ENCODE peak calls at places on chromosomes 2 and 18, in four cellular contexts. O is lower lobe of right lung, C is astrocyte of the spinal cord, P is fibroblast of pulmonary artery. U is an unnamed sample.

GRCh38 chr2:224584768-224585204 is 377 bp downstream of the CUL3 start:
- DNase-seq in O (peak), C (peak), P (peak), U (peak)

GRCh38 chr2:88658318-88658717 is 31.1 kb upstream of the EIF2AK3 start:
- DNase-seq in O (no peak), C (no peak), P (peak), U (peak)

GRCh38 chr18:574456-575228 is 5.5 kb upstream of the CETN1 start:
- DNase-seq in O (no peak), C (no peak), P (no peak), U (no peak)

GRCh38 chr2:215654177-215654850 is 218.4 kb upstream of the FN1 start:
- DNase-seq in O (no peak), C (peak), P (peak), U (peak)

GRCh38 chr18:8373486-8373885 is 235.8 kb upstream of the RAB12 start:
- DNase-seq in O (no peak), C (no peak), P (no peak), U (no peak)

GRCh38 chr2:25677877-25678276 is 4.5 kb upstream of the DTNB start:
- DNase-seq in O (no peak), C (no peak), P (no peak), U (no peak)

GRCh38 chr2:36006444-36006843 is 349.1 kb upstream of the CRIM1 start:
- DNase-seq in O (no peak), C (no peak), P (no peak), U (no peak)

GRCh38 chr2:19540739-19541503 is 182.5 kb upstream of the OSR1 start:
- DNase-seq in O (no peak), C (peak), P (peak), U (peak)

GRCh38 chr18:44715245-44715644 is 34.6 kb downstream of the SETBP1 start:
- DNase-seq in O (no peak), C (peak), P (peak), U (peak)

GRCh38 chr18:69958422-69958821 is 10.7 kb upstream of the CD226 start:
- DNase-seq in O (no peak), C (no peak), P (no peak), U (no peak)

GRCh38 chr2:144950874-144951560 is 431.1 kb upstream of the ZEB2 start:
- DNase-seq in O (no peak), C (peak), P (peak), U (peak)

GRCh38 chr18:27771571-27771970 is 405.4 kb downstream of the CDH2 start:
- DNase-seq in O (no peak), C (no peak), P (no peak), U (no peak)

GRCh38 chr2:85777441-85777861 is 23.7 kb downstream of the ATOH8 start:
- DNase-seq in O (no peak), C (no peak), P (peak), U (no peak)

GRCh38 chr18:79068299-79068945 is 772 bp upstream of the ATP9B start:
- DNase-seq in O (no peak), C (peak), P (peak), U (peak)
- H3K4me3 ChIP-seq in O (peak), C (peak), P (peak), U (peak)

DNA sequence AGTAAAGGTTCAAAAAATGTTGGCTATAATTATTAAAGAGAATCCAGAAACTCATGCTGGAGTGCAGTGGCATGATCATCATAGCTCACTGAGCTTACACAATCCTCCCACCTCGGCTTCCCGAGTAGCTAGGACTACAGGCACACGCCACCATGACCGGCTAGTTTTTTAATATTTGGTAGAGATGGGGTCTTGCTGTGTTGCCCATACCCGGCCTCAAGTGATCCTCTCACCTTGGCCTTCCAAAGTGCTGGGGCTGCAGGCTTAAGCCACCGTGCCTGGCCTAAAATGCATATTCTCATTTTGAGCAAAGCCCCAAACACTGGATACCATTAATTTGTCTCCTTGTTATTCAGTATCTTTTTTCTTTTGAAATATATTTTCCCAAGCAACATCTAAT is 32.4 kb downstream of the MEMO1 start:
- DNase-seq in O (no peak), C (no peak), P (no peak), U (no peak)
- TF ChIP-seq CTCF in O (no peak), C (no peak), P (no peak), U (no peak)

DNA sequence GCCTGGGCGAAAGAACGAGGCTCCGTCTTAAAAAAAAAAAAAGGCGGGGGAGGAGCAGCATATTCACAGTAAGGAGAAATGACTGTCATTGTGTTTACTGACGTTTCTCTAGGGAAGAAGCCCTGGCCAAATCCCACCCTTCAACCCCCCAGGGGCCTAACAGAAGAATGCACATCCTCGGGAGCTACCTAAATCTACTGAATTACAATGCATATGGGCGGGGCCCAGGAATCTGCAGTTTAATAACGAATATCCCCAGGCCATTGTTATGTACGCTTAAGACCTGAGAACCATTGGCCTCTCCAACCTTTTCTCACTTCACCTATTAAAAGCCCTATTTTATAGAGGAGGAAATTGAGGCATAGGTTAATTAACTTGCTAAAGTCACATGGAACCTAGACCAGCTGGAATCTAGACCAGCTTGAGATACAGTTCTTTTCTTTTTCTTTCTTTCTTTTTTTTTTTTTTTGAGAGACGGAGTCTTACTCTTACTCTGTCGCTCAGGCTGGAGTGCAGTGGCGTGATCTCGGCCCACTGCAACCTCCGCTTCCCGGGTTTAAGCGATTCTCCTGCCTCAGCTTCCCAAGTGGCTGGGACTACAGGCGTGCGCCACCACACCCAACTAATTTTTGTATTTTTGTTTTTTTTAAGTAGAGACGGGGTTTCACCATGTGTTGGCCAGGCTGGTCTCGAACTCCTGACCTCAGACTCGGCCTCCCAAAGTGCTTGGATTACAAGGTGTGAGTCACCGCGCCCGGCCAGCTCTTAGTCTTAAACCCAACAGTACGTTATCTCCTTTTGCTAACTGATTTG is 708 bp upstream of the RIF1 start:
- DNase-seq in O (no peak), C (no peak), P (no peak), U (no peak)
- H3K4me3 ChIP-seq in O (peak), C (peak), P (peak), U (peak)

GRCh38 chr2:240893363-240893828 is 2.6 kb downstream of the MAB21L4 start:
- DNase-seq in O (no peak), C (no peak), P (no peak), U (no peak)
- TF ChIP-seq CTCF in O (no peak), C (no peak), P (no peak), U (no peak)

DNA sequence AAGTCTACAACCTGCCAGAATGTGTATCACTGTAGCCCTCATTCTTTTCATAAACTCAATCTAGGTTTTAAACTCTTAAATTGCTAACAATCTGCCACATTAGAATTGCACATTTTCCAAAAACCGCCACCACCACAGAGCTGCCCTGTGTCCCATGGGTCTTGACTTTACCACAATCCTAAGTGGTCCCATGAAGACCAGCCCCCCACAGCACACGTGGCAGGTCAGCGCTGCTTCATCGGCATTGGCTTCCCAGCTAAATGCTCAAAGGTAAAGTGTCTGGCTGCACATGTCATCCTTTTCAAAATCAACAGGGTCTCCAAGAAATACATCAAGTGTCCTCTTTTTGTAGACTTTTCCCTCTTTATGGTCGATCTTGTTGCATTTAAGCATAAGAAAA is 2.4 kb downstream of the TBC1D8 start:
- DNase-seq in O (no peak), C (no peak), P (no peak), U (no peak)
- H3K4me3 ChIP-seq in O (peak), C (no peak), P (no peak), U (no peak)

DNA sequence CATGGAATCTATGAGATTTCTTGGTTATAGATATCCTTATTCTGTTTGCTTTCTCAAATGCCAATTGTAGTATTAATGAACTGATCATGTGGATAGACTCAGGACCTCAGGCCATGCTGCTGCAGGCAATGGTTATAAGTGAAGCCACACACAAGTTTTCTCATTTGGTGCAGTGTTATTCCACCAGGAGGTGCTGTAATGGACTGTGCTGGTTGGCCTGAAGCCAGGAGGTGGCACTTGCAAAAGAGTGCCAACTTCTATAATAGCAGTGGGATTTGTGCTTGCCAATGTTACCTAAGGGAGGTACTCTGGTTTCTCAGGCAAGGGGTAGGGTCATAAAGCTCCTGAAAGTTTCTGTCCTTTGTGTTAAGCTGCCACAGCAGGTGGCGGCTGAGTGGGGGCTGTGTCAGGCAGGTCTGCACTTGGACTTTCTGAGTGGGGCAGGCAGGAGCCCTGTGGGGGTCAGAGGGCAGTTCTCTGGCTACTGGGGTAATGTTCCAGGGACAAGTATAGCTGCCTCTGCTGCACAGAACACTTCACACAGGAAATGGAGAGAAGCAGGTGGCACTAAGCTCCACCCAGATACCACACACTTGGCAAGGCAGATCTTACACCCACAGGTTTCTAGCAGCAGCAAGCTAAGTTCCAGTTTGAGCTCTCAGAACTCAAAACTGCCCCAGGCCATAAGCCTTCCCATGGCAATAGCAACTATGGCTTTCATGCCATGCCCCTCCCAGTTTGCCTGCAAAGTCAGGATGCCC is 352.6 kb upstream of the CWC22 start:
- DNase-seq in O (no peak), C (no peak), P (no peak), U (no peak)
- TF ChIP-seq CTCF in O (no peak), C (no peak), P (peak), U (peak)